ENCODE peak calls at places on chromosomes 7 and 10, in six cellular contexts. G is dermis microvascular lymphatic vessel endothelial cell, Y is M059J, H is ecto neural progenitor cell, E is T-helper 1 cell, O is SW480. U is an unnamed sample.

GRCh38 chr7:90766814-90767564 is 170.9 kb downstream of the CDK14 start:
- DNase-seq in G (no peak), H (peak), Y (peak), O (peak), E (no peak), U (no peak)

GRCh38 chr7:96061844-96062243 is 260.1 kb downstream of the SLC25A13 start:
- DNase-seq in H (no peak), Y (no peak), E (no peak), O (no peak), G (no peak), U (no peak)

GRCh38 chr10:47030191-47030698 is 119.0 kb downstream of the PTPN20 start:
- DNase-seq in Y (no peak), O (no peak), G (no peak), E (no peak), H (no peak), U (no peak)

GRCh38 chr10:49369216-49370162 is 26.4 kb downstream of the DRGX start:
- DNase-seq in O (no peak), G (no peak), E (no peak), Y (no peak), H (no peak), U (peak)

GRCh38 chr10:132906836-132907235 is 35.5 kb downstream of the CFAP46 start:
- DNase-seq in G (no peak), O (no peak), Y (no peak), E (no peak), H (no peak), U (no peak)

GRCh38 chr10:50275650-50276235 is 24.4 kb upstream of the ASAH2 start:
- DNase-seq in H (peak), Y (peak), E (no peak), G (no peak), O (peak), U (peak)

GRCh38 chr10:33963656-33964175 is 629.2 kb upstream of the NRP1 start:
- DNase-seq in Y (no peak), E (no peak), H (no peak), G (no peak), O (no peak), U (no peak)

GRCh38 chr10:121485443-121486139 is 112.7 kb downstream of the FGFR2 start:
- DNase-seq in Y (no peak), E (no peak), G (no peak), H (no peak), O (no peak), U (no peak)

GRCh38 chr7:81439591-81439990 is 330.3 kb downstream of the HGF start:
- DNase-seq in Y (peak), G (no peak), E (no peak), H (no peak), O (no peak), U (no peak)

GRCh38 chr7:36191292-36191920 is 38.4 kb downstream of the EEPD1 start:
- DNase-seq in H (no peak), Y (no peak), O (no peak), E (no peak), G (no peak), U (no peak)

GRCh38 chr7:107501593-107501992 is 31.7 kb downstream of the GPR22 start:
- DNase-seq in Y (peak), O (peak), E (no peak), H (no peak), G (peak), U (no peak)

GRCh38 chr10:124717911-124718734 is 26.1 kb downstream of the FAM53B start:
- DNase-seq in H (no peak), E (peak), O (peak), G (no peak), Y (peak), U (peak)

GRCh38 chr7:12647364-12648219 is 39.8 kb upstream of the ARL4A start:
- DNase-seq in G (no peak), O (peak), H (no peak), E (no peak), Y (peak), U (peak)

GRCh38 chr7:117045927-117046710 is 92.8 kb downstream of the ST7 start:
- DNase-seq in H (no peak), O (no peak), Y (no peak), E (no peak), G (no peak), U (no peak)

GRCh38 chr10:74163313-74164068 is 12.5 kb downstream of the ADK start:
- DNase-seq in O (no peak), E (no peak), H (no peak), Y (no peak), G (no peak), U (no peak)

GRCh38 chr10:30973737-30974136 is 57.9 kb downstream of the ZNF438 start:
- DNase-seq in H (no peak), E (no peak), Y (no peak), G (no peak), O (no peak), U (no peak)

GRCh38 chr10:93063217-93063976 is 2.8 kb downstream of the CYP26C1 start:
- DNase-seq in G (no peak), Y (no peak), E (no peak), O (no peak), H (no peak), U (no peak)

GRCh38 chr7:134255814-134256213 is 60.9 kb downstream of the SLC35B4 start:
- DNase-seq in G (no peak), Y (peak), E (no peak), O (no peak), H (no peak), U (no peak)

GRCh38 chr10:119199231-119199992 is 8.0 kb upstream of the GRK5 start:
- DNase-seq in E (peak), O (peak), H (peak), G (peak), Y (peak), U (peak)

GRCh38 chr7:139231513-139232376 is 708 bp downstream of the UBN2 start:
- DNase-seq in E (peak), H (peak), Y (peak), G (no peak), O (peak), U (no peak)

GRCh38 chr7:135210818-135211178 is 528 bp downstream of the WDR91 start:
- DNase-seq in G (peak), H (no peak), Y (peak), E (no peak), O (peak), U (no peak)

GRCh38 chr10:22308390-22308789 is 7.8 kb upstream of the COMMD3 start:
- DNase-seq in E (no peak), Y (peak), G (no peak), O (no peak), H (no peak), U (peak)

GRCh38 chr10:114520453-114520852 is 116.2 kb upstream of the AFAP1L2 start:
- DNase-seq in H (no peak), E (no peak), Y (peak), O (peak), G (no peak), U (peak)

GRCh38 chr10:29248987-29249386 is 39.9 kb upstream of the LYZL1 start:
- DNase-seq in G (no peak), Y (no peak), E (no peak), O (peak), H (no peak), U (no peak)

GRCh38 chr7:131106681-131107342 is 220.9 kb upstream of the MKLN1 start:
- DNase-seq in H (peak), Y (peak), G (no peak), O (peak), E (peak), U (peak)

GRCh38 chr10:51675088-51675487 is 24.3 kb downstream of the CSTF2T start:
- DNase-seq in Y (peak), E (no peak), G (no peak), H (no peak), O (no peak), U (no peak)

GRCh38 chr10:120571256-120571655 is 114.2 kb downstream of the PLPP4 start:
- DNase-seq in G (no peak), H (peak), O (no peak), Y (no peak), E (no peak), U (no peak)

GRCh38 chr7:54932818-54933543 is 85.8 kb upstream of the EGFR start:
- DNase-seq in Y (peak), G (no peak), H (peak), E (no peak), O (peak), U (peak)

GRCh38 chr10:56823849-56824248 is 462.8 kb upstream of the ZWINT start:
- DNase-seq in E (no peak), H (no peak), Y (no peak), G (no peak), O (peak), U (peak)

GRCh38 chr10:30422981-30423654 is 10.9 kb upstream of the MAP3K8 start:
- DNase-seq in H (peak), O (peak), G (no peak), Y (peak), E (no peak), U (peak)

GRCh38 chr7:159094030-159094740 is 50.5 kb downstream of the VIPR2 start:
- DNase-seq in O (no peak), G (no peak), Y (no peak), E (no peak), H (no peak), U (no peak)

GRCh38 chr10:16699435-16699834 is 117.8 kb downstream of the RSU1 start:
- DNase-seq in H (peak), Y (no peak), O (no peak), G (no peak), E (no peak), U (no peak)

GRCh38 chr7:107614425-107614824 is 34.4 kb downstream of the BCAP29 start:
- DNase-seq in H (no peak), G (no peak), Y (peak), O (no peak), E (no peak), U (peak)

GRCh38 chr7:66497346-66497745 is 131.3 kb upstream of the KCTD7 start:
- DNase-seq in H (no peak), G (no peak), Y (no peak), E (no peak), O (no peak), U (no peak)